ENCODE peak calls at places on chromosomes 4 and X, in seven cellular contexts. P is stomach; J is activated T-helper 9 cell treated with anti-CD3 and anti-CD28 coated beads, Interleukin-2, amount 50 U/mL, for 16 hours; F is stimulated activated CD8-positive, alpha-beta memory T cell treated with anti-CD3 and anti-CD28 coated beads, Interleukin-2, amount 100 ng/mL, for 1 hour; Z is ACHN; Q is heart left ventricle; B is naive B cell. U is an unnamed sample.

GRCh38 chr4:174631901-174632758 is 109.8 kb upstream of the HPGD start:
- DNase-seq in P (no peak), J (no peak), F (no peak), Z (peak), Q (no peak), B (no peak), U (no peak)

GRCh38 chr4:188435381-188435780 is 296.1 kb downstream of the TRIML1 start:
- DNase-seq in P (no peak), J (no peak), F (no peak), Z (no peak), Q (no peak), B (no peak), U (no peak)

GRCh38 chr4:25253072-25253447 is 19.2 kb downstream of the PI4K2B start:
- DNase-seq in P (no peak), J (no peak), F (no peak), Z (peak), Q (no peak), B (no peak), U (no peak)

GRCh38 chr4:7650606-7651400 is 216.1 kb upstream of the PSAPL1 start:
- DNase-seq in P (no peak), J (no peak), F (no peak), Z (no peak), Q (no peak), B (no peak), U (no peak)

GRCh38 chr4:22574424-22574823 is 58.6 kb upstream of the ADGRA3 start:
- DNase-seq in P (no peak), J (no peak), F (no peak), Z (no peak), Q (no peak), B (no peak), U (no peak)

GRCh38 chr4:187814737-187815465 is 180.7 kb upstream of the ZFP42 start:
- DNase-seq in P (no peak), J (no peak), F (no peak), Z (no peak), Q (no peak), B (no peak), U (no peak)

GRCh38 chrX:114611018-114611619 is 27.2 kb downstream of the HTR2C start:
- DNase-seq in P (peak), J (no peak), F (no peak), Z (peak), Q (peak), B (peak), U (no peak)

GRCh38 chrX:39869846-39870601 is 227.7 kb downstream of the BCOR start:
- DNase-seq in P (no peak), J (peak), F (peak), Z (peak), Q (no peak), B (no peak), U (no peak)

GRCh38 chr4:102437111-102437510 is 64.0 kb upstream of the NFKB1 start:
- DNase-seq in P (no peak), J (no peak), F (no peak), Z (no peak), Q (no peak), B (no peak), U (no peak)

GRCh38 chrX:134948333-134949241 is 42.2 kb upstream of the SMIM10 start:
- DNase-seq in P (no peak), J (no peak), F (no peak), Z (peak), Q (no peak), B (no peak), U (no peak)

GRCh38 chrX:23756165-23756564 is 13.1 kb upstream of the ACOT9 start:
- DNase-seq in P (peak), J (peak), F (peak), Z (peak), Q (peak), B (peak), U (peak)

GRCh38 chrX:40012800-40013682 is 84.7 kb downstream of the BCOR start:
- DNase-seq in P (peak), J (no peak), F (no peak), Z (peak), Q (peak), B (peak), U (peak)

GRCh38 chr4:78610546-78611214 is 59.1 kb downstream of the ANXA3 start:
- DNase-seq in P (no peak), J (no peak), F (no peak), Z (no peak), Q (no peak), B (no peak), U (no peak)

GRCh38 chr4:44859477-44859876 is 133.1 kb upstream of the GNPDA2 start:
- DNase-seq in P (no peak), J (no peak), F (no peak), Z (no peak), Q (no peak), B (no peak), U (no peak)

GRCh38 chr4:4461850-4462249 is 74.9 kb downstream of the NSG1 start:
- DNase-seq in P (peak), J (peak), F (no peak), Z (no peak), Q (no peak), B (no peak), U (no peak)

GRCh38 chrX:107579956-107580355 is 48.4 kb upstream of the PRPS1 start:
- DNase-seq in P (no peak), J (no peak), F (no peak), Z (no peak), Q (no peak), B (no peak), U (no peak)

GRCh38 chrX:49197543-49198087 is 2.4 kb downstream of the SYP start:
- DNase-seq in P (no peak), J (no peak), F (no peak), Z (no peak), Q (no peak), B (no peak), U (no peak)

GRCh38 chr4:124903995-124904722 is 191.6 kb upstream of the ANKRD50 start:
- DNase-seq in P (peak), J (no peak), F (no peak), Z (peak), Q (peak), B (no peak), U (no peak)

GRCh38 chr4:3791910-3792542 is 25.8 kb downstream of the ADRA2C start:
- DNase-seq in P (peak), J (no peak), F (no peak), Z (peak), Q (peak), B (no peak), U (peak)

GRCh38 chrX:154484255-154485149 is 1.9 kb downstream of the UBL4A start:
- DNase-seq in P (no peak), J (no peak), F (no peak), Z (no peak), Q (no peak), B (no peak), U (no peak)

GRCh38 chrX:109889289-109890006 is 113.5 kb upstream of the TMEM164 start:
- DNase-seq in P (no peak), J (no peak), F (no peak), Z (peak), Q (no peak), B (peak), U (no peak)

GRCh38 chr4:2047031-2047660 is 12.0 kb upstream of the NAT8L start:
- DNase-seq in P (no peak), J (no peak), F (no peak), Z (no peak), Q (no peak), B (no peak), U (peak)

GRCh38 chr4:15883611-15884243 is 54.8 kb downstream of the FGFBP1 start:
- DNase-seq in P (no peak), J (no peak), F (no peak), Z (no peak), Q (no peak), B (no peak), U (no peak)

GRCh38 chrX:139720979-139721378 is 13.0 kb upstream of the MCF2 start:
- DNase-seq in P (no peak), J (no peak), F (no peak), Z (no peak), Q (no peak), B (no peak), U (no peak)

GRCh38 chrX:38341442-38341841 is 11.0 kb upstream of the OTC start:
- DNase-seq in P (no peak), J (no peak), F (no peak), Z (no peak), Q (no peak), B (no peak), U (no peak)

GRCh38 chrX:1244164-1245076 is 24.2 kb upstream of the CSF2RA start:
- DNase-seq in P (no peak), J (no peak), F (no peak), Z (peak), Q (no peak), B (no peak), U (peak)

GRCh38 chrX:33968611-33969010 is 163.5 kb downstream of the FAM47A start:
- DNase-seq in P (no peak), J (no peak), F (no peak), Z (no peak), Q (no peak), B (no peak), U (no peak)

U was measured in Right ventricle myocardium superior.